ENCODE peak calls at places on chromosomes 3 and 15, in six cellular contexts. K, V, L, Z, U and J are unnamed samples.

GRCh38 chr15:99135194-99135593 is 30.3 kb downstream of the SYNM start:
- DNase-seq in U (no peak), L (no peak), V (no peak), K (no peak), Z (no peak), J (no peak)

GRCh38 chr3:190070623-190071347 is 49.9 kb downstream of the P3H2 start:
- DNase-seq in Z (no peak), V (no peak), K (no peak), U (no peak), L (no peak), J (no peak)

GRCh38 chr15:84924074-84924700 is 39.7 kb downstream of the SLC28A1 start:
- DNase-seq in V (no peak), L (no peak), U (no peak), K (no peak), Z (no peak), J (no peak)

GRCh38 chr3:10157015-10157414 is 7.7 kb upstream of the IRAK2 start:
- DNase-seq in K (no peak), Z (no peak), V (no peak), L (no peak), U (no peak), J (no peak)

GRCh38 chr3:195756935-195757302 is 36.1 kb downstream of the MUC20 start:
- DNase-seq in Z (no peak), U (no peak), L (no peak), K (no peak), V (no peak), J (no peak)

GRCh38 chr3:141152801-141153678 is 78.6 kb upstream of the PXYLP1 start:
- DNase-seq in Z (no peak), V (no peak), U (no peak), L (no peak), K (no peak), J (no peak)

GRCh38 chr3:113111308-113111707 is 100.0 kb upstream of the BOC start:
- DNase-seq in V (no peak), L (no peak), U (no peak), Z (no peak), K (no peak), J (no peak)

GRCh38 chr15:45821390-45821789 is 186.6 kb downstream of the SQOR start:
- DNase-seq in K (no peak), Z (no peak), V (no peak), U (no peak), L (no peak), J (no peak)

GRCh38 chr3:61832375-61833229 is 271.2 kb downstream of the PTPRG start:
- DNase-seq in U (no peak), V (no peak), K (no peak), L (no peak), Z (no peak), J (no peak)

GRCh38 chr3:46662771-46663551 is 30.5 kb downstream of the ALS2CL start:
- DNase-seq in Z (peak; percentile 28), U (no peak), K (no peak), V (no peak), L (peak; percentile 80), J (peak; percentile 36)

GRCh38 chr15:101348643-101349496 is 53.8 kb upstream of the SNRPA1 start:
- DNase-seq in Z (peak; percentile 88), V (peak; percentile 83), L (no peak), U (no peak), K (no peak), J (peak; percentile 67)

DNA sequence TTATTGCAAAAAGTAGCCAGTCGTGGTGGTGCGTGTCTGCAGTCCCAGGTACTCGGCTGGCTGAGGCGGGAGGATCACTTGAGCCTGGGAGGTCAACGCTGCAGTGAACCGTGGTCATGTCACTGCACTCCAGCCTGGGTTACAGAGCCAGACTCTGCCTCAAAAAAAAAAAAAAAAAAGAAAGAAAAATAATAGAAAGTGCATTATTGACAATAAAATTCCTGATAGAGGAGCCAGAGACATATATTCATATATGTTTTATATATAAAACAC is 43.6 kb upstream of the PYDC2 start:
- DNase-seq in L (no peak), Z (no peak), V (no peak), U (no peak), K (no peak), J (no peak)
- H3K27ac ChIP-seq in L (no peak overlapping the region), Z (no peak overlapping the region), V (no peak overlapping the region), U (no peak overlapping the region), K (no peak overlapping the region), J (no peak overlapping the region)

GRCh38 chr3:30308131-30308530 is 298.3 kb upstream of the TGFBR2 start:
- DNase-seq in L (no peak), U (no peak), V (no peak), K (no peak), Z (no peak), J (no peak)

GRCh38 chr3:30307548-30307947 is 298.9 kb upstream of the TGFBR2 start:
- DNase-seq in V (no peak), L (no peak), Z (no peak), K (no peak), U (no peak), J (no peak)

GRCh38 chr3:30313840-30314239 is 292.6 kb upstream of the TGFBR2 start:
- DNase-seq in K (no peak), U (no peak), Z (no peak), V (no peak), L (no peak), J (no peak)

GRCh38 chr3:30311781-30312180 is 294.6 kb upstream of the TGFBR2 start:
- DNase-seq in V (peak; percentile 38), L (no peak), K (no peak), U (no peak), Z (peak; percentile 54), J (no peak)

GRCh38 chr3:30310251-30310954 is 296.0 kb upstream of the TGFBR2 start:
- DNase-seq in K (no peak), L (no peak), Z (no peak), U (no peak), V (peak; percentile 48), J (no peak)
- H3K27ac ChIP-seq in K (no peak overlapping the region), L (no peak overlapping the region), Z (no peak overlapping the region), U (no peak overlapping the region), V (no peak overlapping the region), J (no peak overlapping the region)

DNA sequence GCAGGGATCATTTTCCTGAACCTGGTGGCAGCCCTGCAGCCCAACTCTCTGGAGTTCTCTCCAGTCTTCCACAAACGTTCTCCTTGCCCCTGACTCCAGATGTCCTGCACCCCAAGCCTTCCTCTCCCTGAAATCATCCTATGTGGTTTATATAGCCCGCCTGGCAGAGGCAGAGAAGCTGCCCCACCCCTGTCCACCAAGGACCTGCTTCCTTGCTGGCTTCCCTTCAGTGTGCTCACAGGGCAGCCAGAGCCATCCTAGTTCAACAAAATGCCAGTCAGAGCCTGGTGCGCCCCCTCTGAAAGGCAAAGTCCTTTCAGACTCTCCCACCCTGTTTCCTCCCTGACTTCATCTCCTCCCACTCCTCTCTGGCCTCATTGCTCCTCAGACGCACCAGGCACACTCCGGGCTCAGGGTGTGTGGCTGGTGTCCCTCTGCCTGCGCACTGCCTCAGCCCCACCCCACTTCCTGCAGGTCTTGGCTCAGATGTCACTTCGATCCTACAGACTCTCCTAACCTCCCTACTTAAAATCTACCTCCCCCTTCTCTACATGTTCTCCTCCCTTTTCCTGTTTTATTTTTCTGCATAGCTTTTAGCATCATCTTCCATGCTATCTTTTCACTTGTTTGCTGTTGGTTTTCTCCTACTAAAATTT is 5.9 kb downstream of the KBTBD13 start:
- DNase-seq in U (no peak), Z (no peak), K (no peak), V (peak; percentile 22), L (no peak), J (peak; percentile 78)
- H3K27ac ChIP-seq in U (no peak overlapping the region), Z (no peak overlapping the region), K (no peak overlapping the region), V (peak overlapping the region; percentile 21), L (no peak overlapping the region), J (peak overlapping the region; percentile 25)

GRCh38 chr3:119662604-119663377 is 2.4 kb upstream of the POPDC2 start:
- DNase-seq in K (no peak), V (no peak), Z (no peak), L (no peak), U (no peak), J (no peak)

GRCh38 chr3:119664370-119664769 is 4.0 kb upstream of the POPDC2 start:
- DNase-seq in Z (no peak), K (no peak), U (no peak), V (no peak), L (no peak), J (no peak)

GRCh38 chr3:119663885-119664284 is 3.5 kb upstream of the POPDC2 start:
- DNase-seq in Z (no peak), U (no peak), L (no peak), K (no peak), V (no peak), J (no peak)

GRCh38 chr3:119664850-119665379 is 4.5 kb upstream of the POPDC2 start:
- DNase-seq in Z (no peak), U (no peak), K (no peak), L (no peak), V (no peak), J (no peak)

GRCh38 chr3:119665954-119666559 is 5.7 kb upstream of the POPDC2 start:
- DNase-seq in U (no peak), K (no peak), V (no peak), L (no peak), Z (no peak), J (no peak)
- H3K27ac ChIP-seq in U (no peak overlapping the region), K (no peak overlapping the region), V (no peak overlapping the region), L (no peak overlapping the region), Z (no peak overlapping the region), J (no peak overlapping the region)

GRCh38 chr3:15326673-15327072 is 5.7 kb downstream of the SH3BP5 start:
- DNase-seq in U (no peak), K (no peak), Z (no peak), L (no peak), V (no peak), J (no peak)

GRCh38 chr3:15330031-15330596 is 2.3 kb downstream of the SH3BP5 start:
- DNase-seq in K (no peak), L (peak; percentile 88), Z (no peak), U (no peak), V (no peak), J (no peak)

GRCh38 chr3:15326037-15326436 is 6.3 kb downstream of the SH3BP5 start:
- DNase-seq in U (no peak), L (no peak), V (no peak), Z (no peak), K (no peak), J (no peak)

GRCh38 chr3:15329058-15330005 is 3.1 kb downstream of the SH3BP5 start:
- DNase-seq in Z (no peak), K (no peak), V (no peak), L (no peak), U (no peak), J (no peak)

GRCh38 chr3:15327941-15328340 is 4.4 kb downstream of the SH3BP5 start:
- DNase-seq in V (peak; percentile 45), L (no peak), U (peak; percentile 23), K (no peak), Z (no peak), J (no peak)
- H3K27ac ChIP-seq in V (peak overlapping the region; percentile 39), L (peak overlapping the region; percentile 92), U (peak overlapping the region; percentile 19), K (no peak overlapping the region), Z (peak overlapping the region; percentile 89), J (no peak overlapping the region)